ENCODE peak calls at places on chromosomes 13 and 19, in eight cellular contexts. S is AG10803, V is lower leg skin, T is bronchial epithelial cell, O is ascending aorta, U is cardiac muscle cell, R is astrocyte of the spinal cord, X is breast epithelium. L is an unnamed sample.
A peak's percentile ranks its signal among the peaks of the same experiment; 100 is the strongest.

GRCh38 chr13:49234741-49235140 is 13.0 kb upstream of the CDADC1 start:
- DNase-seq in T (no peak), O (no peak), V (no peak), S (no peak), U (no peak), X (no peak), R (no peak), L (no peak)

GRCh38 chr19:18610245-18610555 is 2.5 kb upstream of the TMEM59L start:
- DNase-seq in R (no peak), V (no peak), S (no peak), O (no peak), T (no peak), X (no peak), U (no peak), L (no peak)

GRCh38 chr13:49651775-49652690 is 23.7 kb downstream of the ARL11 start:
- DNase-seq in V (no peak), X (no peak), T (no peak), U (no peak), R (no peak), S (no peak), O (no peak), L (no peak)

GRCh38 chr19:54014920-54015560 is 23.6 kb downstream of the CACNG6 start:
- DNase-seq in U (peak; percentile 20), R (no peak), X (no peak), O (no peak), S (no peak), T (no peak), V (no peak), L (no peak)

GRCh38 chr19:23991170-23991569 is 76.5 kb downstream of the ZNF726 start:
- DNase-seq in S (no peak), V (no peak), X (no peak), R (no peak), U (no peak), T (peak; percentile 84), O (no peak), L (no peak)

GRCh38 chr13:23960566-23961156 is 63.4 kb upstream of the C1QTNF9B start:
- DNase-seq in T (peak; percentile 55), V (no peak), X (no peak), O (no peak), U (peak; percentile 75), R (peak; percentile 56), S (peak; percentile 43), L (no peak)

GRCh38 chr19:55240713-55241020 is 12.1 kb upstream of the TMEM86B start:
- DNase-seq in T (no peak), V (no peak), X (no peak), U (no peak), R (no peak), S (no peak), O (no peak), L (no peak)

GRCh38 chr13:50123002-50123401 is 107.8 kb downstream of the KCNRG start:
- DNase-seq in V (no peak), R (no peak), O (no peak), U (no peak), T (no peak), S (no peak), X (no peak), L (no peak)

GRCh38 chr19:13840751-13841338 is 36.1 kb upstream of the NANOS3 start:
- DNase-seq in X (no peak), O (no peak), T (no peak), U (no peak), V (no peak), S (no peak), R (peak; percentile 38), L (no peak)

GRCh38 chr19:52138614-52139290 is 986 bp downstream of the ZNF616 start:
- DNase-seq in V (no peak), U (peak; percentile 65), T (peak; percentile 5), X (no peak), S (no peak), R (peak; percentile 39), O (no peak), L (no peak)

GRCh38 chr13:109483369-109483768 is 303.0 kb downstream of the IRS2 start:
- DNase-seq in R (no peak), O (no peak), S (no peak), U (no peak), V (no peak), X (no peak), T (no peak), L (no peak)

GRCh38 chr13:99606322-99607089 is 105.2 kb downstream of the TM9SF2 start:
- DNase-seq in S (peak; percentile 83), V (peak; percentile 82), R (peak; percentile 82), X (peak; percentile 71), O (peak; percentile 91), U (peak; percentile 91), T (peak; percentile 47), L (peak; percentile 41)

GRCh38 chr19:30297969-30298368 is 74.2 kb upstream of the ZNF536 start:
- DNase-seq in T (no peak), X (no peak), S (no peak), V (no peak), O (no peak), R (no peak), U (no peak), L (no peak)

DNA sequence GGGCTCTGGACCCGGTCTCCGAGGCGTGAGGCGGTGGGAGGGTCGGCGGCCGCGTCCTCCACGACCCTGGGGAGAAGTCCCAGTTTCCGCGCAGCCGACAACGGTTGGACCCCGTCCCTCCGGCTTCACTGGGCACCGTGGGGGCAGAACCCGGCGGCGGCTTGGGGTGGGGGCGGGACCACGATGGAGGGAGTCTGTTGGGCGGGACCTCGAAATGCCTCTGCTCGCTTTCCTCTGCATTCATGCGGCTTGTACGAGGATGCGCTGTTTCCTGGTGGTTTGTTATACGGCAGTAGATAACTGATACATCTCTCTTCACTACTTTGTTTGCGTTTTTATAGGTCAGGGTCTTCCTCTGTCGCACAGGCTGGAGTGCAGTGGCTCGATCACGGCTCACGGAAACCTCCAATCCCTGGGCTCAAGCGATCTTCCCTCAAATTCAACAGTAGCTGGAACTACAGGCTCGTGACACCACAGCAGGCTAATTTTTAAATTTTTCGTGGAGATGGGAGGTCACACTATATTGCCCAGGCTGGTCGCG is 24.6 kb upstream of the ZNF846 start:
- DNase-seq in O (peak; percentile 82), S (peak; percentile 36), X (peak; percentile 59), T (peak; percentile 28), V (peak; percentile 55), R (peak; percentile 45), U (no peak), L (no peak)
- H3K4me3 ChIP-seq in O (peak overlapping the region; percentile 91), S (peak overlapping the region; percentile 87), X (peak overlapping the region; percentile 59), T (peak overlapping the region; percentile 79), V (peak overlapping the region; percentile 75), R (peak overlapping the region; percentile 72), U (peak overlapping the region; percentile 83), L (peak overlapping the region; percentile 69)

GRCh38 chr19:48512504-48513288 is 1.1 kb upstream of the LMTK3 start:
- DNase-seq in R (no peak), X (no peak), O (no peak), S (no peak), T (no peak), U (no peak), V (no peak), L (no peak)
- H3K4me3 ChIP-seq in R (no peak overlapping the region), X (peak overlapping the region; percentile 67), O (peak overlapping the region; percentile 64), S (no peak overlapping the region), T (no peak overlapping the region), U (no peak overlapping the region), V (no peak overlapping the region), L (no peak overlapping the region)

GRCh38 chr19:48962029-48962848 is 2.9 kb upstream of the FTL start:
- DNase-seq in S (no peak), V (peak; percentile 64), X (no peak), U (no peak), O (no peak), T (no peak), R (no peak), L (no peak)
- H3K4me3 ChIP-seq in S (no peak overlapping the region), V (no peak overlapping the region), X (no peak overlapping the region), U (no peak overlapping the region), O (no peak overlapping the region), T (no peak overlapping the region), R (no peak overlapping the region), L (no peak overlapping the region)

DNA sequence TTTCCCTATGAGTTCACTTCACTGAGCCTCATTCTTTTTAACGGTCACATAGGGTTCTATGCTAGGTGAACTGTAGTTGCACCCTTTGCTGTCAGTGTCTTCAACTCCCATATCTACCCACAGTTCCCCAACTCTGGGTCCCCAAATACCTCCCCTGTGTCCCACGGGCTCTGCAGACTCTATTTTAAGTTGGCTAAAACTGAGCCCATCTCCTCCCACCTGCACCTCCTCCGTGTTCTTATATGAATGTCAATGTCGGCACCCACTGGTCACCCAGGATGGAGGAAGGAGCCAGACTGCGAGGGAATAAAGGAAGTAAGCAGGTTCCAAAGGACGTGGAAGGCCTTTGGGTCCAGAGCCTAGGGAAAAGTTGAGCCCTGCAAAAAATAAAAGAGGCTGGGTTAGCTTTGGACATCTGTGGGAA is 804 bp upstream of the PIN1 start:
- DNase-seq in T (no peak), R (no peak), V (no peak), O (no peak), X (no peak), U (no peak), S (no peak), L (no peak)
- H3K4me3 ChIP-seq in T (peak overlapping the region; percentile 87), R (peak overlapping the region; percentile 73), V (no peak overlapping the region), O (peak overlapping the region; percentile 84), X (peak overlapping the region; percentile 98), U (peak overlapping the region; percentile 18), S (peak overlapping the region; percentile 84), L (peak overlapping the region; percentile 89)

DNA sequence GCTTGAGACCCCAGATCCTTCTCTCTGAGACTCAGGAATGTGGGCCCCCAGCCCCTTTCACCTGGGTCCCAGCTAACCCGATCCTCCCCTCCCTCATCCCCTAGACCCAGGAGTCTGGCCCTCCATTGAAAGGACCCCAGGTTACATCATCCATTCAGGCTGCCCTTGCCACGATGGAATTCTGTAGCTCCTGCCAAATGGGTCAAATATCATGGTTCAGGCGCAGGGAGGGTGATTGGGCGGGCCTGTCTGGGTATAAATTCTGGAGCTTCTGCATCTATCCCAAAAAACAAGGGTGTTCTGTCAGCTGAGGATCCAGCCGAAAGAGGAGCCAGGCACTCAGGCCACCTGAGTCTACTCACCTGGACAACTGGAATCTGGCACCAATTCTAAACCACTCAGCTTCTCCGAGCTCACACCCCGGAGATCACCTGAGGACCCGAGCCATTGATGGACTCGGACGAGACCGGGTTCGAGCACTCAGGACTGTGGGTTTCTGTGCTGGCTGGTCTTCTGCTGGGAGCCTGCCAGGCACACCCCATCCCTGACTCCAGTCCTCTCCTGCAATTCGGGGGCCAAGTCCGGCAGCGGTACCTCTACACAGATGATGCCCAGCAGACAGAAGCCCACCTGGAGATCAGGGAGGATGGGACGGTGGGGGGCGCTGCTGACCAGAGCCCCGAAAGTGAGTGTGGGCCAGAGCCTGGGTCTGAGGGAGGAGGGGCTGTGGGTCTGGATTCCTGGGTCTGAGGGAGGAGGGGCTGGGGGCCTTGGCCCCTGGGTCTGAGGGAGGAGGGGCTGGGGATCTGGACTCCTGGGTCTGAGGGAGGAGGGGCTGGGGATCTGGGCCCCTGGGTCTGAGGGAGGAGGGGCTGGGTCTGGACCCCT is 707 bp downstream of the FGF21 start:
- DNase-seq in X (no peak), T (no peak), R (no peak), S (no peak), V (no peak), U (no peak), O (no peak), L (no peak)
- H3K4me3 ChIP-seq in X (no peak overlapping the region), T (no peak overlapping the region), R (no peak overlapping the region), S (no peak overlapping the region), V (no peak overlapping the region), U (no peak overlapping the region), O (no peak overlapping the region), L (no peak overlapping the region)

GRCh38 chr19:5536337-5536894 is 31.3 kb downstream of the TINCR start:
- DNase-seq in O (no peak), S (peak; percentile 21), V (no peak), U (peak; percentile 97), X (no peak), T (peak; percentile 25), R (peak; percentile 61), L (no peak)
- H3K4me3 ChIP-seq in O (peak overlapping the region; percentile 2), S (no peak overlapping the region), V (no peak overlapping the region), U (no peak overlapping the region), X (no peak overlapping the region), T (peak overlapping the region; percentile 16), R (no peak overlapping the region), L (peak overlapping the region; percentile 6)

L was measured in skeletal muscle cell.